ENCODE peak calls at places on chromosome 11, in four cellular contexts. Q is pancreas, N is midbrain, K is heart left ventricle. L is an unnamed sample.

GRCh38 chr11:130202009-130202817 is 42.6 kb downstream of the ST14 start:
- DNase-seq in N (no peak), K (no peak), Q (no peak), L (no peak)

GRCh38 chr11:518463-519202 is 11.6 kb upstream of the RNH1 start:
- DNase-seq in Q (peak; percentile 94), K (peak; percentile 86), N (no peak), L (peak; percentile 86)

GRCh38 chr11:15145635-15146034 is 30.9 kb downstream of the INSC start:
- DNase-seq in N (no peak), K (no peak), Q (no peak), L (no peak)

GRCh38 chr11:27317751-27318150 is 45.3 kb downstream of the CCDC34 start:
- DNase-seq in Q (no peak), K (no peak), N (no peak), L (no peak)

GRCh38 chr11:1480555-1481482 is 5.8 kb downstream of the MOB2 start:
- DNase-seq in N (no peak), K (no peak), Q (peak; percentile 28), L (no peak)

GRCh38 chr11:36566407-36567053 is 1.3 kb upstream of the RAG1 start:
- DNase-seq in K (no peak), Q (no peak), N (no peak), L (no peak)

GRCh38 chr11:77136074-77136473 is 8.0 kb downstream of the MYO7A start:
- DNase-seq in K (no peak), Q (no peak), N (no peak), L (no peak)

GRCh38 chr11:116452447-116452846 is 320.3 kb downstream of the BUD13 start:
- DNase-seq in K (no peak), Q (no peak), N (no peak), L (no peak)

GRCh38 chr11:3866206-3866605 is 10.7 kb downstream of the STIM1 start:
- DNase-seq in Q (no peak), N (no peak), K (peak; percentile 34), L (no peak)

GRCh38 chr11:118870396-118871343 is 13.0 kb upstream of the CXCR5 start:
- DNase-seq in K (no peak), Q (peak; percentile 46), N (peak; percentile 72), L (no peak)

GRCh38 chr11:61498767-61499341 is 9.7 kb upstream of the LRRC10B start:
- DNase-seq in N (no peak), Q (no peak), K (no peak), L (peak; percentile 36)

GRCh38 chr11:655036-655726 is 18.1 kb downstream of the DRD4 start:
- DNase-seq in N (no peak), K (no peak), Q (no peak), L (no peak)

GRCh38 chr11:62358273-62358672 is 21.0 kb downstream of the ASRGL1 start:
- DNase-seq in Q (no peak), K (no peak), N (no peak), L (no peak)

GRCh38 chr11:69061713-69062053 is 13.0 kb downstream of the TPCN2 start:
- DNase-seq in Q (no peak), N (no peak), K (no peak), L (no peak)

GRCh38 chr11:59943996-59944395 is 5.8 kb downstream of the OOSP1 start:
- DNase-seq in Q (no peak), N (no peak), K (no peak), L (no peak)

GRCh38 chr11:28756977-28757376 is 648.8 kb downstream of the METTL15 start:
- DNase-seq in K (no peak), Q (no peak), N (no peak), L (no peak)

GRCh38 chr11:83554896-83555295 is 268.7 kb upstream of the CCDC90B start:
- DNase-seq in N (no peak), Q (no peak), K (no peak), L (no peak)

GRCh38 chr11:47259178-47259977 is 1.6 kb downstream of the NR1H3 start:
- DNase-seq in N (peak; percentile 40), K (no peak), Q (no peak), L (peak; percentile 32)

GRCh38 chr11:126109941-126110731 is 47.5 kb upstream of the CDON start:
- DNase-seq in Q (no peak), K (no peak), N (no peak), L (no peak)

GRCh38 chr11:123590296-123590912 is 64.0 kb downstream of the SCN3B start:
- DNase-seq in K (no peak), N (no peak), Q (peak; percentile 48), L (peak; percentile 23)

GRCh38 chr11:113182288-113182687 is 132.1 kb upstream of the TTC12 start:
- DNase-seq in K (no peak), N (no peak), Q (no peak), L (no peak)

GRCh38 chr11:78156081-78156844 is 16.8 kb upstream of the ALG8 start:
- DNase-seq in K (no peak), N (no peak), Q (no peak), L (no peak)

GRCh38 chr11:50032574-50032973 is at the start of gene OR4C45:
- DNase-seq in N (no peak), K (no peak), Q (no peak), L (no peak)

GRCh38 chr11:132744771-132745170 is 787.5 kb downstream of the OPCML start:
- DNase-seq in Q (no peak), N (no peak), K (no peak), L (no peak)

GRCh38 chr11:21630934-21631478 is 561.9 kb upstream of the ANO5 start:
- DNase-seq in Q (no peak), N (no peak), K (no peak), L (no peak)

GRCh38 chr11:19395050-19395449 is 154.3 kb upstream of the E2F8 start:
- DNase-seq in N (no peak), K (no peak), Q (no peak), L (no peak)

GRCh38 chr11:72652871-72653615 is 21.2 kb downstream of the PDE2A start:
- DNase-seq in N (no peak), Q (no peak), K (no peak), L (peak; percentile 17)